ENCODE peak calls at places on chromosomes 12 and 14, in seven cellular contexts. Y is tibial nerve; Z is choroid plexus epithelial cell; A is left colon; C is hepatic stellate cell; N is cardiac fibroblast; S is CD8-positive, alpha-beta memory T cell. F is an unnamed sample.
A peak's percentile ranks its signal among the peaks of the same experiment; 100 is the strongest.

GRCh38 chr12:120267736-120268135 is 2.2 kb upstream of the PXN start:
- DNase-seq in N (no peak), C (no peak), Y (no peak), A (no peak), Z (no peak), S (no peak), F (no peak)

GRCh38 chr12:42255221-42255874 is 17.3 kb upstream of the YAF2 start:
- DNase-seq in Z (no peak), Y (no peak), N (no peak), C (no peak), A (no peak), S (no peak), F (no peak)

GRCh38 chr12:105083551-105084105 is 630 bp downstream of the ALDH1L2 start:
- DNase-seq in C (peak; percentile 67), Z (peak; percentile 84), N (peak; percentile 76), S (no peak), Y (peak; percentile 63), A (peak; percentile 56), F (peak; percentile 70)

GRCh38 chr14:92785601-92786426 is 8.3 kb upstream of the GOLGA5 start:
- DNase-seq in S (no peak), C (peak; percentile 67), A (no peak), N (peak; percentile 93), Z (peak; percentile 90), Y (no peak), F (peak; percentile 39)

GRCh38 chr14:101564444-101564776 is 3.1 kb downstream of the DIO3 start:
- DNase-seq in Y (no peak), A (no peak), Z (no peak), N (no peak), S (no peak), C (no peak), F (no peak)

GRCh38 chr14:100898935-100899840 is 4.3 kb downstream of the RTL1 start:
- DNase-seq in S (no peak), C (no peak), Z (peak; percentile 34), Y (no peak), N (no peak), A (no peak), F (peak; percentile 51)

GRCh38 chr14:42628591-42628990 is 1021.9 kb downstream of the LRFN5 start:
- DNase-seq in S (no peak), N (no peak), Z (no peak), Y (no peak), C (no peak), A (no peak), F (no peak)

GRCh38 chr12:127773520-127773919 is 493.4 kb upstream of the TMEM132C start:
- DNase-seq in Z (no peak), S (no peak), C (no peak), A (no peak), Y (no peak), N (no peak), F (no peak)

GRCh38 chr14:104292084-104292970 is 153.9 kb downstream of the KIF26A start:
- DNase-seq in C (no peak), Y (no peak), A (peak; percentile 22), N (no peak), S (no peak), Z (no peak), F (peak; percentile 9)

GRCh38 chr12:64757778-64758177 is 1.4 kb downstream of the GNS start:
- DNase-seq in A (no peak), Z (no peak), Y (no peak), S (no peak), N (no peak), C (no peak), F (no peak)

GRCh38 chr14:94407906-94408305 is 19.5 kb upstream of the SERPINA1 start:
- DNase-seq in A (no peak), S (no peak), N (no peak), Y (no peak), Z (no peak), C (no peak), F (no peak)

GRCh38 chr12:93061414-93062099 is 132.5 kb upstream of the EEA1 start:
- DNase-seq in C (no peak), Z (peak; percentile 38), Y (no peak), S (no peak), A (no peak), N (peak; percentile 42), F (no peak)

GRCh38 chr12:65100140-65100539 is 21.0 kb downstream of the WIF1 start:
- DNase-seq in Y (no peak), S (no peak), A (no peak), C (no peak), Z (peak; percentile 30), N (no peak), F (no peak)

GRCh38 chr14:101889898-101890297 is 74.5 kb upstream of the DYNC1H1 start:
- DNase-seq in Y (no peak), N (peak; percentile 29), Z (peak; percentile 54), A (no peak), C (no peak), S (no peak), F (peak; percentile 34)

GRCh38 chr12:25276199-25276937 is 25.6 kb upstream of the KRAS start:
- DNase-seq in N (peak; percentile 77), S (no peak), Z (peak; percentile 93), Y (peak; percentile 27), C (peak; percentile 17), A (peak; percentile 58), F (peak; percentile 75)

GRCh38 chr14:68380304-68380840 is 412.5 kb downstream of the ZFP36L1 start:
- DNase-seq in C (no peak), Z (no peak), S (no peak), N (no peak), A (no peak), Y (no peak), F (no peak)

GRCh38 chr12:122395319-122395718 is 27.1 kb downstream of the CLIP1 start:
- DNase-seq in Z (peak; percentile 77), Y (no peak), C (peak; percentile 49), S (no peak), A (no peak), N (peak; percentile 60), F (no peak)

GRCh38 chr14:21868442-21869046 is 194.9 kb upstream of the OR4E1 start:
- DNase-seq in N (peak; percentile 39), Z (peak; percentile 71), A (peak; percentile 36), Y (peak; percentile 58), S (peak; percentile 52), C (peak; percentile 11), F (peak; percentile 48)

GRCh38 chr12:82299617-82300016 is 58.6 kb downstream of the CCDC59 start:
- DNase-seq in S (no peak), N (peak; percentile 43), Z (peak; percentile 73), C (no peak), A (no peak), Y (no peak), F (no peak)